ENCODE peak calls at places on chromosomes 4 and X, in nine cellular contexts. V, L, K, S, Y, P, Q, O and R are unnamed samples.

GRCh38 chr4:20195071-20195885 is 56.4 kb upstream of the SLIT2 start:
- DNase-seq in V (no peak), L (no peak), K (no peak), S (no peak), Y (no peak), P (no peak), Q (no peak), O (no peak), R (no peak)

GRCh38 chr4:179625391-179625790 is 2183.2 kb upstream of the AGA start:
- DNase-seq in V (no peak), L (no peak), K (no peak), S (no peak), Y (no peak), P (peak; percentile 58), Q (no peak), O (no peak), R (no peak)

GRCh38 chr4:157045507-157046127 is 30.3 kb upstream of the GLRB start:
- DNase-seq in V (no peak), L (peak; percentile 11), K (no peak), S (no peak), Y (peak; percentile 53), P (peak; percentile 62), Q (no peak), O (peak; percentile 21), R (no peak)

GRCh38 chr4:7516116-7516772 is 81.5 kb upstream of the PSAPL1 start:
- DNase-seq in V (no peak), L (no peak), K (no peak), S (no peak), Y (no peak), P (no peak), Q (no peak), O (peak; percentile 37), R (no peak)

GRCh38 chrX:54481751-54482150 is 14.3 kb downstream of the FGD1 start:
- DNase-seq in V (no peak), L (no peak), K (no peak), S (peak; percentile 23), Y (no peak), P (no peak), Q (no peak), O (no peak), R (no peak)

GRCh38 chrX:13699183-13699826 is 10.4 kb downstream of the RAB9A start:
- DNase-seq in V (no peak), L (no peak), K (no peak), S (no peak), Y (no peak), P (no peak), Q (no peak), O (no peak), R (no peak)

GRCh38 chr4:3372264-3372932 is 69.4 kb upstream of the HGFAC start:
- DNase-seq in V (peak; percentile 72), L (no peak), K (no peak), S (no peak), Y (no peak), P (no peak), Q (no peak), O (no peak), R (no peak)

GRCh38 chrX:129632443-129632842 is 22.3 kb downstream of the APLN start:
- DNase-seq in V (no peak), L (no peak), K (no peak), S (no peak), Y (no peak), P (no peak), Q (no peak), O (no peak), R (no peak)

GRCh38 chr4:155809835-155810234 is 51.0 kb downstream of the GUCY1B1 start:
- DNase-seq in V (no peak), L (peak; percentile 39), K (no peak), S (no peak), Y (no peak), P (peak; percentile 73), Q (no peak), O (no peak), R (no peak)

GRCh38 chr4:86592553-86593249 is 1.4 kb upstream of the PTPN13 start:
- DNase-seq in V (no peak), L (no peak), K (no peak), S (no peak), Y (no peak), P (no peak), Q (no peak), O (no peak), R (no peak)

GRCh38 chr4:69749771-69750170 is 10.6 kb downstream of the SULT1B1 start:
- DNase-seq in V (no peak), L (peak; percentile 51), K (no peak), S (no peak), Y (no peak), P (no peak), Q (no peak), O (no peak), R (no peak)

GRCh38 chr4:184448828-184449227 is 25.5 kb downstream of the IRF2 start:
- DNase-seq in V (no peak), L (peak; percentile 56), K (no peak), S (no peak), Y (peak; percentile 86), P (no peak), Q (no peak), O (no peak), R (no peak)

GRCh38 chr4:127781303-127782024 is 658 bp upstream of the HSPA4L start:
- DNase-seq in V (peak; percentile 87), L (no peak), K (peak; percentile 20), S (no peak), Y (peak; percentile 70), P (no peak), Q (no peak), O (no peak), R (no peak)

GRCh38 chrX:131821945-131822622 is 201.0 kb upstream of the STK26 start:
- DNase-seq in V (no peak), L (peak; percentile 83), K (no peak), S (no peak), Y (no peak), P (peak; percentile 74), Q (peak; percentile 64), O (no peak), R (no peak)

GRCh38 chr4:185235480-185236154 is 26.2 kb downstream of the SNX25 start:
- DNase-seq in V (no peak), L (no peak), K (no peak), S (no peak), Y (no peak), P (no peak), Q (no peak), O (no peak), R (no peak)

GRCh38 chrX:48909703-48910102 is 1.7 kb downstream of the SLC35A2 start:
- DNase-seq in V (no peak), L (no peak), K (no peak), S (no peak), Y (no peak), P (no peak), Q (no peak), O (no peak), R (no peak)

GRCh38 chrX:38142598-38142997 is 78.1 kb downstream of the SRPX start:
- DNase-seq in V (no peak), L (no peak), K (no peak), S (no peak), Y (peak; percentile 16), P (peak; percentile 34), Q (no peak), O (no peak), R (no peak)

GRCh38 chr4:65670331-65671031 is at the start of gene EPHA5:
- DNase-seq in V (peak; percentile 85), L (no peak), K (peak; percentile 59), S (peak; percentile 85), Y (peak; percentile 86), P (peak; percentile 90), Q (no peak), O (peak; percentile 83), R (no peak)

GRCh38 chr4:61517144-61517543 is 317.0 kb downstream of the ADGRL3 start:
- DNase-seq in V (peak; percentile 71), L (no peak), K (peak; percentile 30), S (peak; percentile 83), Y (no peak), P (no peak), Q (no peak), O (peak; percentile 54), R (no peak)
- TF ChIP-seq CTCF in V (no peak), L (no peak), K (no peak), S (no peak), Y (no peak), P (no peak), Q (no peak), O (peak; percentile 31), R (no peak)

DNA sequence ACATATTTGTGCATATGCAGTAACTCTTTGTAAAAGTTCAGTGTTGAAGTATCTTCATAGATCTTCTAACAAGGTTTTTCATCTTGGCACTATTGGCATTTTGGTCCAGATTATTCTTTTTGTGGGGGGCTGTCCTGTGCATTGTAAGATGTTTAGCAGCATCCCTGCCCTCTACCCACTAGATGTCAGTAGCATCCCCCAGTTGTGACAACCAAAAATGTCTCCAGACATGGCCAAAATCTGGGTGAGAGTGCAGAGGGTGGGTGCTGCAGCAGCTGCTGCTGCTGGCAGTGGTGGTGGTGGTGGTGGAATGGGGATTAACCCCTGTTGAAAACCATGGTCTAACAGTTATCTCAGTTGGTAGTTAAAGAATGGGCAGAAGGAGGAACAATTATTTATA is 370.0 kb downstream of the GPAT3 start:
- DNase-seq in V (no peak), L (peak; percentile 36), K (no peak), S (peak; percentile 48), Y (no peak), P (no peak), Q (no peak), O (peak; percentile 29), R (no peak)
- TF ChIP-seq CTCF in V (no peak), L (peak; percentile 17), K (no peak), S (no peak), Y (no peak), P (peak; percentile 22), Q (no peak), O (peak; percentile 53), R (no peak)

DNA sequence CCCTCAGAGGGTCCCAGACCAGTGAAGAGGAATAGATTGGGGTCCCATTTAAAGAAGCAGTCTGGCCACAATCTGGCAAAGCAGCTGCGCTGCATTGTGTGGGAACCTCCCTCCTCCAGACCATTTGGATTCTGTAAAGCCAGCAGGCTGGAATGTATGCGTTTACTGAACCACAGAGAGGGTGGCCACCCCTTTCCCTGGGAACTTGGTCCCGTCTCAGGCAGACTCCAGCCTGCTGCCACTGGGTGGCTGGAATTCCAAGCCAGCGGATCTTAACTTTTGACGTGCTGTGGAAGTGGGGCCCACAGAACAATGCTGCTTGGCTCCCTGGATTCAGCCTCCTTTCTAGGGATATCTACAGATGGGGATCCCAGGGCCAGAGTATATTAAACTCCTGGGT is 307.2 kb downstream of the DACH2 start:
- DNase-seq in V (no peak), L (no peak), K (no peak), S (peak; percentile 20), Y (no peak), P (no peak), Q (no peak), O (peak; percentile 15), R (no peak)
- TF ChIP-seq CTCF in V (no peak), L (no peak), K (no peak), S (no peak), Y (no peak), P (no peak), Q (no peak), O (no peak), R (no peak)

DNA sequence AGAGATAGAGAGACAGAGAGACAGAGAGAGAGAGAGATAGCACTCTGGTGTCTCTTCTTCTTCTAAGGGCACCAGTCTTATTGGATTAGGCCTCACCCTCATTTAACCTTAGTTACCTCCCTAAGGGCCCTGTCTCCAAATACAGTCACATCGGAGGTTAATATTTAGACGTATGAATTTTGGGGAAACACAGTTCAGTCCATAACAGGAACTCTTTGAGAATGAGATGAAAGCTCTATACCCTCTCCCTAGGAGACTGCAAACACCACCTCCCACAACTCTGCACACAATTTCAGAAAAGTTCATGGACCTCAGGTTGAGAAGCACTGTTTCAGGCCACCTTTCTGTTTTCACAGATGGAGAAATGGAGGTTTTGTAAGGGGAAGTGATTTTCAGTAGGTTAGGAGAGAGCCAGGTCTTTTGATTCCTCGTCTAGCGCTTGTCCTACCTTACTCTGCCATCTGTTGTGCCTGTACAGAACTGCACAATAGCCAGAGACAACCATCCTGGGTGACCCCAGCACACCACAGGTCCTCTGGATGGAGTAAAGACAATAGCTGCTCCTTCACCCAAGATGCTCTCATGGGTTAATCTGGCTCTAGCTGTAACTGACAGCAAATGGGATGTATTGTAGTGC is 16.9 kb upstream of the LOC101059915 start:
- DNase-seq in V (no peak), L (peak; percentile 34), K (no peak), S (no peak), Y (peak; percentile 45), P (no peak), Q (no peak), O (no peak), R (no peak)
- TF ChIP-seq CTCF in V (no peak), L (no peak), K (no peak), S (no peak), Y (no peak), P (no peak), Q (no peak), O (no peak), R (no peak)